ENCODE peak calls at places on chromosomes 1 and 21, in seven cellular contexts. One of them, this sample, is unnamed.

GRCh38 chr1:1626207-1627141 is 5.5 kb upstream of the MMP23B start:
- DNase-seq in NCI-H2107: no peak
- DNase-seq in cardiac muscle cell: no peak
- DNase-seq in A549: no peak
- DNase-seq in BE2C: peak
- DNase-seq in NCI-H1048: no peak
- DNase-seq in EL: no peak
- DNase-seq in this sample: no peak

GRCh38 chr1:18634276-18634675 is 3.6 kb downstream of the PAX7 start:
- DNase-seq in BE2C: no peak
- DNase-seq in NCI-H2107: no peak
- DNase-seq in NCI-H1048: no peak
- DNase-seq in cardiac muscle cell: no peak
- DNase-seq in A549: no peak
- DNase-seq in EL: no peak
- DNase-seq in this sample: no peak

GRCh38 chr1:51417496-51418383 is 87.4 kb upstream of the TTC39A start:
- DNase-seq in BE2C: no peak
- DNase-seq in NCI-H1048: no peak
- DNase-seq in cardiac muscle cell: peak
- DNase-seq in A549: no peak
- DNase-seq in NCI-H2107: no peak
- DNase-seq in EL: peak
- DNase-seq in this sample: no peak

GRCh38 chr1:15180189-15180588 is 26.6 kb downstream of the TMEM51 start:
- DNase-seq in BE2C: peak
- DNase-seq in A549: no peak
- DNase-seq in NCI-H2107: no peak
- DNase-seq in NCI-H1048: no peak
- DNase-seq in EL: no peak
- DNase-seq in cardiac muscle cell: no peak
- DNase-seq in this sample: no peak

GRCh38 chr21:38567577-38568360 is 69.5 kb upstream of the ERG start:
- DNase-seq in cardiac muscle cell: peak
- DNase-seq in BE2C: no peak
- DNase-seq in A549: no peak
- DNase-seq in NCI-H1048: no peak
- DNase-seq in NCI-H2107: no peak
- DNase-seq in EL: peak
- DNase-seq in this sample: no peak

GRCh38 chr1:119266386-119266785 is 102.2 kb upstream of the HAO2 start:
- DNase-seq in EL: no peak
- DNase-seq in BE2C: no peak
- DNase-seq in A549: no peak
- DNase-seq in NCI-H1048: no peak
- DNase-seq in cardiac muscle cell: no peak
- DNase-seq in NCI-H2107: no peak
- DNase-seq in this sample: no peak

GRCh38 chr1:194658090-194658439 is 1471.7 kb upstream of the B3GALT2 start:
- DNase-seq in cardiac muscle cell: no peak
- DNase-seq in NCI-H1048: no peak
- DNase-seq in A549: no peak
- DNase-seq in BE2C: no peak
- DNase-seq in EL: peak
- DNase-seq in NCI-H2107: no peak
- DNase-seq in this sample: no peak

GRCh38 chr21:33264561-33264960 is 1.6 kb upstream of the IL10RB start:
- DNase-seq in cardiac muscle cell: no peak
- DNase-seq in A549: no peak
- DNase-seq in EL: no peak
- DNase-seq in NCI-H2107: no peak
- DNase-seq in BE2C: no peak
- DNase-seq in NCI-H1048: no peak
- DNase-seq in this sample: no peak

GRCh38 chr1:245538671-245539070 is 383.9 kb downstream of the KIF26B start:
- DNase-seq in EL: no peak
- DNase-seq in NCI-H1048: no peak
- DNase-seq in BE2C: no peak
- DNase-seq in A549: no peak
- DNase-seq in cardiac muscle cell: no peak
- DNase-seq in NCI-H2107: no peak
- DNase-seq in this sample: no peak

GRCh38 chr1:93447481-93448291 is at the start of gene FNBP1L:
- DNase-seq in A549: peak
- DNase-seq in BE2C: peak
- DNase-seq in EL: peak
- DNase-seq in cardiac muscle cell: peak
- DNase-seq in NCI-H2107: peak
- DNase-seq in NCI-H1048: peak
- DNase-seq in this sample: peak

This sample was measured in 8988T.